ENCODE peak calls at places on chromosome 20, in five cellular contexts. A is fibroblast of lung, D is HepG2, P is GM23338, F is mesendoderm. J is an unnamed sample.

GRCh38 chr20:59013031-59013951 is 5.9 kb upstream of the TUBB1 start:
- DNase-seq in A (no peak), D (no peak), P (no peak), F (no peak), J (no peak)

GRCh38 chr20:7449269-7449668 is 491.0 kb downstream of the HAO1 start:
- DNase-seq in A (no peak), D (no peak), P (no peak), F (no peak), J (peak; percentile 55)

GRCh38 chr20:48814633-48815032 is 13.2 kb downstream of the PREX1 start:
- DNase-seq in A (no peak), D (no peak), P (no peak), F (no peak), J (no peak)

GRCh38 chr20:57493091-57493615 is 31.8 kb downstream of the CTCFL start:
- DNase-seq in A (no peak), D (no peak), P (no peak), F (no peak), J (no peak)

GRCh38 chr20:57560554-57561355 is at the start of gene PCK1:
- DNase-seq in A (peak; percentile 5), D (peak; percentile 89), P (no peak), F (no peak), J (no peak)

GRCh38 chr20:59143326-59143725 is 20.3 kb upstream of the ZNF831 start:
- DNase-seq in A (no peak), D (no peak), P (no peak), F (no peak), J (no peak)

GRCh38 chr20:46216770-46217464 is 91.4 kb downstream of the CDH22 start:
- DNase-seq in A (no peak), D (no peak), P (no peak), F (no peak), J (no peak)

GRCh38 chr20:58693226-58694006 is 816 bp downstream of the NPEPL1 start:
- DNase-seq in A (no peak), D (no peak), P (peak; percentile 59), F (peak; percentile 66), J (no peak)

GRCh38 chr20:54257090-54257816 is 49.4 kb downstream of the PFDN4 start:
- DNase-seq in A (peak; percentile 97), D (no peak), P (no peak), F (peak; percentile 83), J (peak; percentile 92)

GRCh38 chr20:37562695-37563480 is 35.2 kb upstream of the BLCAP start:
- DNase-seq in A (no peak), D (no peak), P (no peak), F (peak; percentile 27), J (no peak)

GRCh38 chr20:43068482-43068881 is 121.2 kb downstream of the PTPRT start:
- DNase-seq in A (no peak), D (no peak), P (no peak), F (no peak), J (no peak)

GRCh38 chr20:13101701-13102100 is 92.9 kb downstream of the SPTLC3 start:
- DNase-seq in A (peak; percentile 47), D (no peak), P (no peak), F (no peak), J (no peak)

GRCh38 chr20:55538261-55538908 is 466.9 kb downstream of the CBLN4 start:
- DNase-seq in A (no peak), D (no peak), P (no peak), F (peak; percentile 51), J (peak; percentile 46)

GRCh38 chr20:46332373-46333135 is 24.3 kb upstream of the CDH22 start:
- DNase-seq in A (no peak), D (no peak), P (no peak), F (no peak), J (no peak)

GRCh38 chr20:5191829-5192569 is 65.2 kb downstream of the CDS2 start:
- DNase-seq in A (peak; percentile 88), D (peak; percentile 90), P (peak; percentile 77), F (peak; percentile 78), J (peak; percentile 63)

GRCh38 chr20:44264287-44264686 is 17.2 kb downstream of the GDAP1L1 start:
- DNase-seq in A (no peak), D (no peak), P (peak; percentile 31), F (peak; percentile 61), J (peak; percentile 9)

GRCh38 chr20:19552144-19552895 is 205.7 kb upstream of the RIN2 start:
- DNase-seq in A (no peak), D (peak; percentile 12), P (peak; percentile 87), F (peak; percentile 88), J (peak; percentile 21)

GRCh38 chr20:56343861-56344381 is 14.9 kb upstream of the FAM210B start:
- DNase-seq in A (peak; percentile 51), D (no peak), P (peak; percentile 84), F (peak; percentile 83), J (peak; percentile 27)

GRCh38 chr20:58150772-58151171 is 77.7 kb downstream of the ANKRD60 start:
- DNase-seq in A (no peak), D (no peak), P (peak; percentile 95), F (peak; percentile 75), J (no peak)

GRCh38 chr20:8172191-8172590 is 40.1 kb downstream of the PLCB1 start:
- DNase-seq in A (no peak), D (peak; percentile 41), P (no peak), F (peak; percentile 74), J (no peak)

GRCh38 chr20:34390769-34391447 is 27.8 kb downstream of the ITCH start:
- DNase-seq in A (peak; percentile 75), D (peak; percentile 85), P (peak; percentile 11), F (peak; percentile 44), J (peak; percentile 95)

GRCh38 chr20:46122071-46122470 is 4.0 kb downstream of the CD40 start:
- DNase-seq in A (peak; percentile 35), D (peak; percentile 35), P (no peak), F (no peak), J (peak; percentile 76)

GRCh38 chr20:34345426-34345757 is 17.7 kb upstream of the ITCH start:
- DNase-seq in A (no peak), D (no peak), P (no peak), F (no peak), J (no peak)

GRCh38 chr20:48787861-48788375 is 39.9 kb downstream of the PREX1 start:
- DNase-seq in A (peak; percentile 54), D (peak; percentile 17), P (no peak), F (peak; percentile 80), J (peak; percentile 5)

GRCh38 chr20:11919571-11919970 is 1.9 kb downstream of the BTBD3 start:
- DNase-seq in A (no peak), D (no peak), P (no peak), F (no peak), J (no peak)

GRCh38 chr20:11917663-11918062 is at the start of gene BTBD3:
- DNase-seq in A (peak; percentile 75), D (no peak), P (no peak), F (no peak), J (peak; percentile 83)

GRCh38 chr20:11919046-11919445 is 1.4 kb downstream of the BTBD3 start:
- DNase-seq in A (peak; percentile 61), D (no peak), P (peak; percentile 22), F (no peak), J (no peak)

GRCh38 chr20:11920083-11920482 is 2.4 kb downstream of the BTBD3 start:
- DNase-seq in A (no peak), D (no peak), P (no peak), F (no peak), J (no peak)

GRCh38 chr20:11918280-11918952 is 723 bp downstream of the BTBD3 start:
- DNase-seq in A (peak; percentile 19), D (no peak), P (no peak), F (no peak), J (no peak)
- H3K4me2 ChIP-seq in A (peak overlapping the region; percentile 86), D (no peak overlapping the region), P (no peak overlapping the region), F (no peak overlapping the region), J (peak overlapping the region; percentile 86)

DNA sequence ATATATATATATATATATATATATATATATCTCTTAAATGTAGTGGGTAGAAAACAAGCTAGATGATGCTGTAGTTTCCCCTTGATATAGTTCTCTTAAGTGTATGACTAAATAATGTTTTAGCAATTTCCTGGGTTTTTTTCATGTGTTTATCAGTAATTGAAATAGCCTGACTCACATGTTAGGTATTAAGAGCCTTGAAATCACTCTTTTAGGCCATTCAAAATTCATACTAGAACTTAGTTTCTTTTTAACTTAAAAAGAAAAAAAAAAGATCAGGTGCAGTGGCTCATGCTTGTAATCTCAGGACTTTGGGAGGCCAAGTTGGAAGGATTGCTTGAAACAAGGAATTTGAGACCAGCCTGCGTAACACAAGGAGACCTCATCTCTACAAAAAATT is 44.1 kb downstream of the NKX2-4 start:
- DNase-seq in A (peak; percentile 47), D (no peak), P (no peak), F (no peak), J (peak; percentile 8)
- H3K4me3 ChIP-seq in A (no peak overlapping the region), D (no peak overlapping the region), P (no peak overlapping the region), F (no peak overlapping the region), J (no peak overlapping the region)

GRCh38 chr20:62937353-62938104 is 418 bp upstream of the GID8 start:
- DNase-seq in A (peak; percentile 96), D (peak; percentile 94), P (peak; percentile 96), F (peak; percentile 98), J (peak; percentile 93)

GRCh38 chr20:62935968-62936585 is 1.9 kb upstream of the GID8 start:
- DNase-seq in A (no peak), D (no peak), P (no peak), F (peak; percentile 78), J (no peak)

GRCh38 chr20:62933966-62934365 is 4.0 kb upstream of the GID8 start:
- DNase-seq in A (no peak), D (no peak), P (no peak), F (no peak), J (no peak)

GRCh38 chr20:62936996-62937352 is 973 bp upstream of the GID8 start:
- DNase-seq in A (peak; percentile 50), D (peak; percentile 81), P (no peak), F (peak; percentile 67), J (peak; percentile 46)

DNA sequence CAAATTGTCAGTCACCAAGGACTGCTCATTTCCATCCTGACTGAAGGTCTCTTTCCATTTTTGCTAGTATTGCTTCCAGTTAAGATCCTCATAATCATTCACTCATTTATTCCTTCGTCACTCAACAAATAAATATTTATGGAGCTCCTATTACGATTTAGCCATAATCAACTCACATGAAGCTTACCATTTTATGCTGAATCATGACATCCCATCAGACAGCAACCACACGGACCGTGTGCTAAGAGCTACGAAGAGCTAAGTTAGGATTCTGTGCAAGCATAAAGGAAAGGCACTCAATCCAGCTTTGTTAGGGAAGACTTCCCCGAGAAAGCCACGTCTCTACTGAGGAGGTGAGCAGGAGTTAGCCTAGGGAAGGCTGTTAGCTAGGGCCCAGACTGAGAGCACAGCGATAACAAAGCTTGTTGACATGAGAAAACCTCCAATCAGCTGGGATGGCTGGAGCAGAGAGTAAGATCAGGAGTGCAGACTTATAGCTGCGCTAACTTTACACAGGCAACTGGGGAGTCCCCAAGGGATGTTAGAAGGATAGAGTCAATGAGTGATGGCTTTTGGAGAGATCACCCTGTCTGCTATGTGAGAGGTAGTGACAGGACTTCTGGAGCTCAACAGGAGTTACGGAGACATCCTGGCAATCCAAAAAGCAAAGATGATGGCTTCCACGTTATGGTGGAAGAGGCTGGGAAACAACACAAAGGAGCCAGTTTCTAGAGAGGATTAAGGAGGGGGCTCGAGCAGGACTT is 2.6 kb upstream of the GID8 start:
- DNase-seq in A (no peak), D (no peak), P (no peak), F (no peak), J (no peak)
- H3K4me1 ChIP-seq in A (peaks cover 4% of the 10 kb centered on the region), D (peaks cover 79% of the 10 kb centered on the region), P (peaks cover 74% of the 10 kb centered on the region), F (no peaks in the 10 kb centered on the region), J (peaks cover 20% of the 10 kb centered on the region)

DNA sequence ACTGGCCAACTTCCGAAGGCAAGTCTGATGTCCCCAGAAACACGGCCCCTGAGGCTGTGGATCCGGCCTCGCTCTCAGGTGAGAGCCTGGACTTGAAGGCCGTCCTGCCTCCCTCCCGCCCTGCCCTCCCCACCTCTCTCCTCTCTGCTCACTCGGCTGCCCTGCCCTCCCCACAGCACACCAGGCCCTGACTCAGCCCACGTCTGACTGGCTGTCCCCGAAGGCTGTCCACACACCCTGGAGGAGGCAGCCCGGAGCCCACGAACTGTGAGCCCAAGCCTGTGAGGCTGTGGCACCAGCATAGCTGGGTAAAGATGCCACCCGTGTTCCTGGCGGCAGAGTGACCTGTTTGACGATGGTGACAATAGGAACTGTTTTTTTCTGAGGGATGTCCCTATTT is 16.3 kb downstream of the GATA5 start:
- DNase-seq in A (no peak), D (no peak), P (no peak), F (no peak), J (no peak)
- H3K4me2 ChIP-seq in A (no peak overlapping the region), D (no peak overlapping the region), P (no peak overlapping the region), F (no peak overlapping the region), J (no peak overlapping the region)

J was measured in mammary epithelial cell.